ENCODE peak calls at places on chromosomes 5 and 9, in eight cellular contexts. V is activated CD4-positive, CD25-positive, alpha-beta regulatory T cell treated with anti-CD3 and anti-CD28 coated beads, Interleukin-2, amount 50 U/mL, for 16 hours; O is HS-5; U is dorsolateral prefrontal cortex; T is substantia nigra; P is fibroblast of gingiva; J is H54; M is D341Med. X is an unnamed sample.

GRCh38 chr9:105930007-105930627 is 235.8 kb downstream of the TMEM38B start:
- DNase-seq in V (no peak), O (no peak), U (no peak), T (no peak), P (no peak), J (no peak), M (no peak), X (no peak)

GRCh38 chr5:176152191-176152932 is 85.9 kb upstream of the SIMC1 start:
- DNase-seq in V (no peak), O (no peak), U (no peak), T (no peak), P (no peak), J (no peak), M (no peak), X (peak)

GRCh38 chr9:113573303-113573958 is 109.9 kb downstream of the RGS3 start:
- DNase-seq in V (no peak), O (no peak), U (no peak), T (no peak), P (no peak), J (no peak), M (no peak), X (no peak)

GRCh38 chr5:31614147-31615030 is 24.5 kb upstream of the PDZD2 start:
- DNase-seq in V (no peak), O (no peak), U (no peak), T (no peak), P (peak), J (no peak), M (no peak), X (no peak)

GRCh38 chr5:93193756-93194155 is 387.3 kb downstream of the NR2F1-AS1 start:
- DNase-seq in V (no peak), O (no peak), U (no peak), T (no peak), P (peak), J (no peak), M (no peak), X (no peak)

GRCh38 chr5:177454397-177455035 is 7.9 kb downstream of the PRR7 start:
- DNase-seq in V (peak), O (peak), U (peak), T (peak), P (peak), J (peak), M (peak), X (peak)

GRCh38 chr9:114681594-114682332 is at the start of gene TEX48:
- DNase-seq in V (peak), O (no peak), U (no peak), T (no peak), P (peak), J (peak), M (peak), X (peak)

GRCh38 chr5:150064681-150065220 is 21.6 kb downstream of the CSF1R start:
- DNase-seq in V (no peak), O (no peak), U (no peak), T (no peak), P (no peak), J (no peak), M (no peak), X (peak)

GRCh38 chr5:137668574-137669093 is 67.3 kb downstream of the KLHL3 start:
- DNase-seq in V (no peak), O (no peak), U (no peak), T (no peak), P (no peak), J (no peak), M (no peak), X (no peak)

GRCh38 chr5:138662599-138662998 is 87.4 kb upstream of the HSPA9 start:
- DNase-seq in V (no peak), O (no peak), U (no peak), T (no peak), P (no peak), J (no peak), M (no peak), X (no peak)

GRCh38 chr5:5816960-5817359 is 394.5 kb downstream of the ICE1 start:
- DNase-seq in V (no peak), O (no peak), U (no peak), T (no peak), P (no peak), J (no peak), M (no peak), X (no peak)

GRCh38 chr5:6598351-6598900 is 34.4 kb downstream of the NSUN2 start:
- DNase-seq in V (no peak), O (no peak), U (no peak), T (no peak), P (peak), J (no peak), M (no peak), X (no peak)

GRCh38 chr5:74895906-74896305 is 29.7 kb upstream of the FAM169A start:
- DNase-seq in V (no peak), O (peak), U (peak), T (no peak), P (peak), J (no peak), M (peak), X (no peak)

GRCh38 chr5:141149812-141150211 is at the start of gene PCDHB6:
- DNase-seq in V (no peak), O (peak), U (no peak), T (no peak), P (no peak), J (no peak), M (no peak), X (no peak)

GRCh38 chr5:80554646-80555045 is 15.4 kb downstream of the ANKRD34B start:
- DNase-seq in V (no peak), O (no peak), U (no peak), T (no peak), P (no peak), J (no peak), M (no peak), X (no peak)

GRCh38 chr5:153654892-153655520 is 164.5 kb downstream of the GRIA1 start:
- DNase-seq in V (no peak), O (no peak), U (no peak), T (no peak), P (no peak), J (no peak), M (no peak), X (no peak)

GRCh38 chr5:179152941-179153340 is 92.8 kb downstream of the ZNF354C start:
- DNase-seq in V (no peak), O (no peak), U (no peak), T (no peak), P (no peak), J (no peak), M (no peak), X (no peak)

GRCh38 chr9:107953556-107954158 is 464.1 kb upstream of the KLF4 start:
- DNase-seq in V (no peak), O (no peak), U (no peak), T (no peak), P (no peak), J (no peak), M (no peak), X (no peak)

GRCh38 chr9:111287127-111287526 is 42.9 kb downstream of the OR2K2 start:
- DNase-seq in V (no peak), O (peak), U (no peak), T (no peak), P (peak), J (peak), M (no peak), X (no peak)